ENCODE peak calls at places on chromosomes 11 and 22, in eight cellular contexts. T is heart right ventricle; X is spleen; Q is GM23248; W is CD4-positive, alpha-beta memory T cell; L is uterus; P is sigmoid colon; I is ovary. O is an unnamed sample.

GRCh38 chr11:115760921-115761320 is 256.7 kb upstream of the CADM1 start:
- DNase-seq in T (no peak), X (no peak), Q (no peak), W (no peak), L (no peak), P (no peak), I (no peak), O (no peak)

GRCh38 chr22:18997925-18998315 is 61.8 kb upstream of the PRODH start:
- DNase-seq in T (no peak), X (no peak), Q (no peak), W (no peak), L (no peak), P (no peak), I (no peak), O (no peak)

GRCh38 chr22:17692841-17693240 is 54.3 kb downstream of the BCL2L13 start:
- DNase-seq in T (no peak), X (no peak), Q (no peak), W (no peak), L (no peak), P (no peak), I (no peak), O (no peak)

GRCh38 chr11:109480251-109480650 is 58.3 kb downstream of the C11orf87 start:
- DNase-seq in T (no peak), X (no peak), Q (no peak), W (no peak), L (no peak), P (no peak), I (no peak), O (no peak)

GRCh38 chr11:65206441-65206841 is 24.7 kb downstream of the CAPN1 start:
- DNase-seq in T (no peak), X (no peak), Q (no peak), W (no peak), L (no peak), P (peak; percentile 54), I (no peak), O (no peak)

GRCh38 chr11:18472587-18472986 is 16.9 kb downstream of the LDHAL6A start:
- DNase-seq in T (no peak), X (no peak), Q (no peak), W (no peak), L (no peak), P (no peak), I (no peak), O (no peak)

GRCh38 chr22:40403141-40403540 is 32.7 kb downstream of the SGSM3 start:
- DNase-seq in T (no peak), X (no peak), Q (no peak), W (no peak), L (no peak), P (no peak), I (no peak), O (no peak)

GRCh38 chr11:7892751-7893356 is 38.2 kb downstream of the OR10A6 start:
- DNase-seq in T (no peak), X (no peak), Q (peak; percentile 79), W (peak; percentile 49), L (no peak), P (no peak), I (no peak), O (no peak)

GRCh38 chr11:110833033-110833484 is 120.8 kb upstream of the ARHGAP20 start:
- DNase-seq in T (no peak), X (no peak), Q (peak; percentile 83), W (no peak), L (no peak), P (no peak), I (no peak), O (no peak)

GRCh38 chr11:14609902-14610301 is 33.7 kb upstream of the PDE3B start:
- DNase-seq in T (no peak), X (no peak), Q (no peak), W (no peak), L (no peak), P (no peak), I (no peak), O (no peak)

DNA sequence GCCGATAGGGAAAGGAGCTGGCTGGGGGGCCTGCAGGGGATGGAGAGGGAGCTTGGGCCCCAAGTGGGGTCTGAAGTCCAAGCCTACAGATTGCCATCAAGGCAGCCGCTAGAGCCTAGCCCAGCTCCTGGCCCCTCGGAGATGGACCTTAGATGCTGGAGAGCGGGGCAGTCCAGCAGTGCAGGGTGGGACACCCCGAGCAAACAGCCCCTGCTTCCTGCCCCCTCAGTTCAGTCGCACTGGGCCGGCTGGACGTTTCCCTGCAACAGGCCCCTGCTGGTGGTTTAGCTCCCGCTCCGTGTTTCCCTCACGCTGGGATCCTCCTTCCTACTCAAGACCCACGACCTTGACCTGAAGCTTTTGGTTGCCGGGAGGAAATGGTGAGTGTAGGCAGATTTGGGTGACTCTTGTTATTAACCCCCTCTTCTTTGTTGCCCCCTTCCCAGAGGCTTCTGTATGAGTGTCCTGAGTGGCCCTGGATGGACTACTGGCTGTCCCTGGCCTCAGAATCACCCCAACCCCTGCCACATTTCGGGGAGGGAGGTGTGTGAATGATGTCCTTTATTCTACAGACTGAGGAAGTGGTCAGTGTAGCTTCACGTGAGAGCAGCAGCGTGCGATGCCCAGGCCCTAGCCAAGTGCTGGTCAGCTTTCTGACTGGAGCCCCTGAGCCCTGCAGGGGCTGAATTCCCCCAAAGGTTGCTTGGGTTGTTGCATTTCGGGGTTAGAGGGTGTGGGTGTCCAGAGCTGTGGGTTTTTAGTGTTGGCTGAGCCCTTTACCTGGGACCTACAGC is 2.7 kb downstream of the ST3GAL4 start:
- DNase-seq in T (no peak), X (peak; percentile 76), Q (peak; percentile 45), W (no peak), L (no peak), P (peak; percentile 63), I (peak; percentile 73), O (no peak)
- H3K4me3 ChIP-seq in T (no peak overlapping the region), X (peak overlapping the region; percentile 8), Q (peak overlapping the region; percentile 80), W (no peak overlapping the region), L (peak overlapping the region; percentile 48), P (no peak overlapping the region), I (peak overlapping the region; percentile 70), O (no peak overlapping the region)

GRCh38 chr11:45672593-45672992 is 7.2 kb upstream of the CHST1 start:
- DNase-seq in T (no peak), X (no peak), Q (no peak), W (no peak), L (no peak), P (no peak), I (no peak), O (no peak)

GRCh38 chr11:45669146-45669545 is 3.7 kb upstream of the CHST1 start:
- DNase-seq in T (no peak), X (no peak), Q (no peak), W (no peak), L (no peak), P (peak; percentile 20), I (no peak), O (no peak)

GRCh38 chr11:45671246-45672171 is 6.1 kb upstream of the CHST1 start:
- DNase-seq in T (no peak), X (no peak), Q (no peak), W (no peak), L (no peak), P (peak; percentile 53), I (no peak), O (no peak)

GRCh38 chr11:45669956-45670355 is 4.5 kb upstream of the CHST1 start:
- DNase-seq in T (no peak), X (no peak), Q (no peak), W (no peak), L (no peak), P (peak; percentile 41), I (no peak), O (no peak)

GRCh38 chr11:45670386-45671135 is 5.1 kb upstream of the CHST1 start:
- DNase-seq in T (no peak), X (no peak), Q (no peak), W (no peak), L (no peak), P (peak; percentile 51), I (no peak), O (no peak)
- H3K27me3 ChIP-seq in T (no peaks in the 10 kb centered on the region), X (peaks cover 48% of the 10 kb centered on the region), Q (peaks cover 23% of the 10 kb centered on the region), W (no peaks in the 10 kb centered on the region), L (no peaks in the 10 kb centered on the region), P (no peaks in the 10 kb centered on the region), I (no peaks in the 10 kb centered on the region), O (no peaks in the 10 kb centered on the region)

DNA sequence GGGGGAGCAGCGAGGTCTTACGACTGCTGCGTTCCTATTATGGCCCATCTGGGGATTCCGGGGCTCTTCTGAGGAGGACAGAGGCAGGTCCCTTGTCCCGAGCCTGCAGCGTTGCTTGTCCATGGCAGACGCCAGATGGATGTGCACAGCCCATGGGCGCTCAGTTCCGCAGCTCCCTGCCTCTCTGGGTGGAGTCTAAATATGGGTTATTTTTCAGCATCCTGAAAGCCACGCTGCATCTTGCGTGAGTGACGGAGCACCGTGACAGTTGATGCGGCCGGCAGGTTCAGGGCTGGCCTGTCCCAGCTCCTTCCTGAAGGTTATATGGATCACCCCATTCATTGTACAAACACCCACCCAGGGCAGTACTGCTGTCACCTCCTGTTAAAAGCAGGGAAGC is 1169.4 kb downstream of the BRD1 start:
- DNase-seq in T (no peak), X (no peak), Q (no peak), W (no peak), L (no peak), P (no peak), I (no peak), O (no peak)
- H3K9me3 ChIP-seq in T (peaks cover 2% of the 10 kb centered on the region), X (peaks cover 13% of the 10 kb centered on the region), Q (no peaks in the 10 kb centered on the region), W (peaks cover 4% of the 10 kb centered on the region), L (no peaks in the 10 kb centered on the region), P (peaks cover 2% of the 10 kb centered on the region), I (no peaks in the 10 kb centered on the region), O (no peaks in the 10 kb centered on the region)

DNA sequence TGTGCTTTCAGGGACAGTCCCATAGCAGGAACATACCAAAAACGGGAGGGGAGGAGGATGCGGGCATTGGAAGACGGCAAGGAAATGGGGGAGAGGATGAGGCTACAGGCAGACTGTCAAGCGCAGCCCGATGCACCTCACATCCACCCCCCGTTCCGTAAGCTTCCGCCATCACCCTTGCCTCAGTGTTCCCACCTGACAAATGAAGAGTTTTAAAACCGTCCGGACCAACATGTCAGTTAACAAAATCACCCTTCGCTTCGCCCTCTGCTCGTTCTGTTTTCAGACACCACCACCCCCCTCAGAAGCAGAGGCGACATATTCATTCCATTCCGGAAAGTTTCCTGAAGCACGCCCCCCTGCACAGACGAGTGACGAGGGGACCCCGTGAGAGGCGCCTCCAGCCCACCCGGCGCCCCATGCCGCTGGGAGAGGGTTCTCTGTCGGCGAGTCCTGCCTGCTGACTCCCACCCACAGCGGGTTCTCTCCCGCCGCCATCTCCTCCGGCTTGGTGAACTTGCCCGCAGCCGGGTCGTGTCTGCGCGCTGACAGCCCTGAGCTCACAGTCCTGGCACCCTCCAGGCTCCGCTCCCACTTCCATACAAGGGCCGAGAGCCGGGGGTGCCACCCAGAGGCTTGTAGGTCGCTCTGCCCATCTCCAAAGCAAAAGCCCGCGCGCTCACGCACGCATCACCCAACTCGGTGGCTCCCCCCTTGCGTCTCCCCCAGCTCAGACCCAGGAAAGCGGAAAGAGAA is 1.5 kb downstream of the IGSF9B start:
- DNase-seq in T (peak; percentile 74), X (no peak), Q (peak; percentile 22), W (no peak), L (peak; percentile 81), P (peak; percentile 96), I (peak; percentile 32), O (peak; percentile 31)
- H3K4me3 ChIP-seq in T (peak overlapping the region; percentile 45), X (peak overlapping the region; percentile 61), Q (peak overlapping the region; percentile 18), W (peak overlapping the region; percentile 21), L (peak overlapping the region; percentile 49), P (peak overlapping the region; percentile 80), I (peak overlapping the region; percentile 63), O (peak overlapping the region; percentile 62)